ENCODE peak calls at places on chromosome 12, in nine cellular contexts. O is uterus, V is fibroblast of lung, K is GM23248, C is gastrocnemius medialis, U is IMR-90, Z is tibial nerve, F is endothelial cell of umbilical vein, R is mucosa of descending colon. Q is an unnamed sample.

GRCh38 chr12:103326190-103326589 is 169.6 kb downstream of the C12orf42 start:
- DNase-seq in F (no peak), V (no peak), R (peak; percentile 3), C (no peak), O (no peak), U (no peak), Z (no peak), K (peak; percentile 2), Q (no peak)

GRCh38 chr12:106342397-106343212 is 14.9 kb upstream of the POLR3B start:
- DNase-seq in K (peak; percentile 96), R (peak; percentile 70), C (peak; percentile 78), V (peak; percentile 88), F (peak; percentile 40), O (peak; percentile 86), Z (peak; percentile 50), U (peak; percentile 75), Q (peak; percentile 65)

GRCh38 chr12:6692888-6693287 is 3.7 kb upstream of the ZNF384 start:
- DNase-seq in Z (no peak), K (no peak), R (no peak), V (no peak), U (no peak), F (no peak), C (no peak), O (no peak), Q (no peak)

GRCh38 chr12:120971299-120972180 is 6.8 kb upstream of the HNF1A start:
- DNase-seq in K (peak; percentile 78), V (peak; percentile 70), F (peak; percentile 58), U (peak; percentile 63), R (peak; percentile 53), Z (no peak), C (no peak), O (peak; percentile 20), Q (peak; percentile 22)

GRCh38 chr12:106106129-106106566 is 32.6 kb downstream of the NUAK1 start:
- DNase-seq in K (no peak), C (no peak), R (no peak), O (peak; percentile 53), V (no peak), U (no peak), Z (no peak), F (no peak), Q (no peak)

GRCh38 chr12:22283006-22283506 is 51.5 kb downstream of the ST8SIA1 start:
- DNase-seq in C (no peak), F (peak; percentile 95), K (peak; percentile 84), R (no peak), Z (no peak), V (peak; percentile 91), O (no peak), U (peak; percentile 85), Q (no peak)

GRCh38 chr12:632102-632696 is 31.0 kb downstream of the NINJ2 start:
- DNase-seq in C (peak; percentile 73), R (no peak), K (peak; percentile 92), F (peak; percentile 91), V (peak; percentile 64), O (no peak), Z (no peak), U (peak; percentile 92), Q (no peak)

GRCh38 chr12:52903855-52904508 is 894 bp downstream of the KRT8 start:
- DNase-seq in C (no peak), O (peak; percentile 46), V (peak; percentile 40), F (peak; percentile 68), K (peak; percentile 45), Z (no peak), U (no peak), R (no peak), Q (peak; percentile 71)

DNA sequence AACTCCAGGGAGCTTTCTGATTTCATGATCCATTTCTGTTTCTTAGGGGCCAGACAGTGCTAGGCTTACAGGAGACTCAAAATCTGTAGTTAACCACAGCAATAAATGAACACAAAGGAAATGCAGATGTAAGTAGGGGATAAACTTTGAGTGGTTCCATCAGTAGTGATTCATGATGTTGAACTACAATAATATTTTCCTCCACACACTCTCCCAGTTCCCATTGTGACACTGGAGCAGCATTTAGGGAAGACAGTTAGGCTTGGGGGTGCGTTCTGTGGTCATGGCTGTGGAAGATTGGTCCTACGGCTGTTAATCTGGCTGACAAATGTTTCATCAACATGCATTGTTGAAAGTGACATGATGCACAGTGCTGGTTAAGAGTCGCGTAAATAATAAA is 66.9 kb downstream of the HMGA2 start:
- DNase-seq in O (no peak), K (peak; percentile 68), Z (no peak), V (peak; percentile 41), U (peak; percentile 57), F (peak; percentile 46), C (no peak), R (no peak), Q (no peak)
- H3K4me1 ChIP-seq in O (peaks cover 5% of the 10 kb centered on the region), K (peaks cover 72% of the 10 kb centered on the region), Z (no peaks in the 10 kb centered on the region), V (peaks cover 32% of the 10 kb centered on the region), U (peaks cover 26% of the 10 kb centered on the region), F (peaks cover 53% of the 10 kb centered on the region), C (peaks cover 10% of the 10 kb centered on the region), R (peaks cover 26% of the 10 kb centered on the region), Q (peaks cover 16% of the 10 kb centered on the region)

DNA sequence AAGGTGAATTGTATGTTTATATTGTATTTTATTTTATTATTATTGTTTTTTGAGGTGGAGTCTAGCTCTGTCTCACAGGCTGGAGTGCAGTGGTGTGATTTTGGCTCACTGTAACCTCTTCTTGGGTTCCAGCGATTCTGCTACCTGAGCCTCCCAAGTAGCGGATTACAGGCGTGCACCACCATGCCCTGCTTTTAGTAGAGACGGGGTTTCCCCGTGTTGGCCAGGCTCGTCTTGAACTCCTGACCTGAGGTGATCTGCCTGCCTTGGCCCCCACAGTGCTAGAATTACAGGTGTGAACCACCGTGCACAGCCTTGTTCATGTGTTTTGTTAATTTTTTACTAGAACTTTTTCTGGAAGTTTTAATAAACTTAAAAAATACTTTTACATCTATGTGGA is 3.8 kb downstream of the ATF7IP start:
- DNase-seq in F (no peak), K (no peak), C (no peak), R (no peak), O (no peak), V (no peak), Z (no peak), U (no peak), Q (no peak)
- H3K4me3 ChIP-seq in F (no peak overlapping the region), K (no peak overlapping the region), C (no peak overlapping the region), R (no peak overlapping the region), O (no peak overlapping the region), V (no peak overlapping the region), Z (no peak overlapping the region), U (no peak overlapping the region), Q (no peak overlapping the region)

GRCh38 chr12:128786741-128787391 is 36.9 kb downstream of the SLC15A4 start:
- DNase-seq in O (no peak), R (no peak), F (no peak), K (no peak), U (no peak), V (no peak), Z (no peak), C (no peak), Q (no peak)

GRCh38 chr12:128783129-128783574 is 40.6 kb downstream of the SLC15A4 start:
- DNase-seq in Z (no peak), C (no peak), F (no peak), O (peak; percentile 44), R (no peak), U (peak; percentile 41), V (no peak), K (peak; percentile 52), Q (no peak)

GRCh38 chr12:128787827-128788226 is 35.9 kb downstream of the SLC15A4 start:
- DNase-seq in F (no peak), U (no peak), C (no peak), Z (no peak), V (no peak), R (no peak), K (no peak), O (no peak), Q (no peak)

GRCh38 chr12:128779901-128780300 is 43.9 kb downstream of the SLC15A4 start:
- DNase-seq in F (no peak), V (no peak), K (no peak), R (no peak), Z (no peak), C (no peak), O (no peak), U (no peak), Q (no peak)

GRCh38 chr12:128784030-128784770 is 39.6 kb downstream of the SLC15A4 start:
- DNase-seq in V (no peak), C (no peak), F (no peak), R (no peak), K (peak; percentile 47), O (peak; percentile 49), U (peak; percentile 27), Z (no peak), Q (no peak)
- H3K4me1 ChIP-seq in V (no peaks in the 10 kb centered on the region), C (peaks cover 12% of the 10 kb centered on the region), F (no peaks in the 10 kb centered on the region), R (no peaks in the 10 kb centered on the region), K (peaks cover 4% of the 10 kb centered on the region), O (no peaks in the 10 kb centered on the region), U (no peaks in the 10 kb centered on the region), Z (no peaks in the 10 kb centered on the region), Q (no peaks in the 10 kb centered on the region)

DNA sequence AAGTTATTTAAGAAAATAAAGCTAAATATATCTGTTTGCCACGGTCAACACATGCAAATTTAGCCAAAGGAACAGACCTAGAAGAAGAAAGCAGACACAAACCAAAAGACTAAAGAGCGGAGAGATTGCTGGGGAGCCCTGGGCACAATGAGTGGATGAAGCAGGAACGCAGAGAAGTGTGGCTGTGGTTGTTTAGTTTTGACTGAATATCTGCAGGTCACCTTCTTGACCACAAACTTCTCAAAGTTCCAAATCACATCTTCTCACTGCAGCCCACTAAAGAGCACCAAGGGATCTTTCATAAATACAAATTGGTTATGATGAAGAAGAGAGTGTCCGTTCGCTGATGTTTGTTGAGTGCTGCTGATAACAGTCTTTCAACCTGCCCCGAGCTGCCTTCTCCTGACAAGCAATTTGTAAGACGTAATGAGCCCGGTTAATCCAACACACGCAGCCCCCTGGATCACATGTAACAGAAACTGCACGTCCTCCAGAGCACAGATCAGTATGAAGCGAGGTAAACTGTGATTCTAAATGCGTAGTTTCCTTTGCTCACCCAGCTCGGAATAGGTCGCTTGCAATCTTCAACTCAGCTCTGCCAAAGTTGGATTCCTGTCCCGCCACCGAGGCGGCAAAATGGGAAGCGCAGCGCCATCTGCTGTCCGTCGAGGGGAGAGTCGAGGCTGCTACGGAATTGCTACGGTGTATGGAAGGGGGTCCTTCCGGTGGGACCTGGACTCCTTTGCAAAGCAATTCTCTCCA is 120.8 kb downstream of the GXYLT1 start:
- DNase-seq in C (peak; percentile 44), O (peak; percentile 47), Z (peak; percentile 66), R (peak; percentile 74), U (peak; percentile 64), K (peak; percentile 83), V (peak; percentile 70), F (peak; percentile 81), Q (peak; percentile 73)
- H3K4me3 ChIP-seq in C (peak overlapping the region; percentile 29), O (no peak overlapping the region), Z (peak overlapping the region; percentile 37), R (no peak overlapping the region), U (peak overlapping the region; percentile 49), K (peak overlapping the region; percentile 66), V (peak overlapping the region; percentile 42), F (peak overlapping the region; percentile 31), Q (peak overlapping the region; percentile 37)

DNA sequence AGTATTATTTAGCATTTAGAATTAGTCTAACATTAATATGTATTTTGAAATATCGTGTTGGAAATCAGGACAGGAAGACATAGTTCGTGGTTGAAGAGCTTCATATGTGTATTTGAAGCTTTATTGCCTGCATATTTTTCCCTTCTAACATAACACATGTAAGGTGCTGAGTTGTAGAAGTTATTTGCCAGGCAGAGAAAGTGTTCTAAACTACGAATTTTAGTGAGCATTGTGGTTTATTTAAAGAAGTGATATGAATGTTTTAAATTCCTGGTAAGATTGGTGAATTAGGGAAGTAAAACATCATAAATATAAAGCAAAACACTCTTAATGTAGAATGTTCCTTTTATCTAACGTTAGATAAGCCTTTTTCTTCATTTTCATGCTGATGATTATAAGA is 2.5 kb downstream of the RASSF3 start:
- DNase-seq in V (no peak), K (no peak), F (peak; percentile 26), U (no peak), Z (no peak), O (no peak), C (no peak), R (no peak), Q (no peak)
- H3K4me1 ChIP-seq in V (peaks cover 5% of the 10 kb centered on the region), K (peaks cover 8% of the 10 kb centered on the region), F (peaks cover 45% of the 10 kb centered on the region), U (peaks cover 4% of the 10 kb centered on the region), Z (peaks cover 23% of the 10 kb centered on the region), O (peaks cover 7% of the 10 kb centered on the region), C (peaks cover 14% of the 10 kb centered on the region), R (peaks cover 29% of the 10 kb centered on the region), Q (peaks cover 57% of the 10 kb centered on the region)